ENCODE peak calls at places on chromosome 1, in nine cellular contexts. E, Y, L, K, X, O, W, R and V are unnamed samples.

GRCh38 chr1:40755052-40755451 is 28.5 kb upstream of the KCNQ4 start:
- DNase-seq in K (no peak), Y (no peak), O (no peak), X (no peak), W (no peak), R (no peak), E (no peak), L (no peak), V (peak)

GRCh38 chr1:5980314-5981008 is 11.8 kb downstream of the NPHP4 start:
- DNase-seq in W (no peak), E (no peak), K (no peak), Y (no peak), R (peak), O (no peak), X (peak), L (no peak), V (peak)

GRCh38 chr1:224582041-224582440 is 34.1 kb upstream of the CNIH3 start:
- DNase-seq in X (no peak), W (no peak), L (no peak), R (no peak), K (no peak), O (no peak), Y (no peak), E (no peak), V (no peak)

GRCh38 chr1:33854091-33854490 is 9.8 kb upstream of the HMGB4 start:
- DNase-seq in Y (no peak), O (no peak), X (no peak), R (no peak), E (no peak), K (no peak), L (no peak), W (no peak), V (no peak)

GRCh38 chr1:192098001-192098400 is 60.3 kb upstream of the RGS18 start:
- DNase-seq in W (no peak), Y (no peak), R (no peak), K (no peak), O (no peak), E (no peak), L (no peak), X (no peak), V (no peak)

GRCh38 chr1:96587222-96587621 is 134.4 kb upstream of the PTBP2 start:
- DNase-seq in X (no peak), E (no peak), O (no peak), W (no peak), K (no peak), L (no peak), Y (no peak), R (no peak), V (no peak)

GRCh38 chr1:43585596-43585995 is 54.9 kb downstream of the PTPRF start:
- DNase-seq in L (no peak), X (no peak), E (no peak), R (no peak), W (peak), Y (no peak), K (no peak), O (no peak), V (no peak)

GRCh38 chr1:35915693-35916092 is 15.2 kb upstream of the AGO3 start:
- DNase-seq in X (peak), K (no peak), R (no peak), Y (no peak), E (no peak), L (no peak), W (no peak), O (no peak), V (no peak)

GRCh38 chr1:219938706-219939105 is 10.3 kb upstream of the SLC30A10 start:
- DNase-seq in L (no peak), Y (no peak), X (peak), O (no peak), R (no peak), E (no peak), K (no peak), W (no peak), V (peak)